ENCODE peak calls at places on chromosomes 5 and 9, in six cellular contexts. One of them, this sample, is unnamed.

GRCh38 chr5:53481887-53482716 is 1.7 kb downstream of the FST start:
- DNase-seq in stimulated activated CD4-positive, alpha-beta T cell treated with anti-CD3 and anti-CD28 coated beads, Interleukin-4, amount 100 ng/mL, for 4 hours: peak
- DNase-seq in choroid plexus epithelial cell: peak
- DNase-seq in fibroblast of pulmonary artery: peak
- DNase-seq in stimulated activated CD8-positive, alpha-beta memory T cell treated with anti-CD3 and anti-CD28 coated beads, Interleukin-15, amount 100 ng/mL, for 1 hour: no peak
- DNase-seq in heart right ventricle: peak
- DNase-seq in this sample: no peak

GRCh38 chr5:59582746-59583145 is 310.8 kb downstream of the PDE4D start:
- DNase-seq in fibroblast of pulmonary artery: no peak
- DNase-seq in choroid plexus epithelial cell: no peak
- DNase-seq in heart right ventricle: no peak
- DNase-seq in stimulated activated CD8-positive, alpha-beta memory T cell treated with anti-CD3 and anti-CD28 coated beads, Interleukin-15, amount 100 ng/mL, for 1 hour: no peak
- DNase-seq in stimulated activated CD4-positive, alpha-beta T cell treated with anti-CD3 and anti-CD28 coated beads, Interleukin-4, amount 100 ng/mL, for 4 hours: no peak
- DNase-seq in this sample: no peak

GRCh38 chr9:20604561-20604960 is 17.7 kb downstream of the MLLT3 start:
- DNase-seq in stimulated activated CD4-positive, alpha-beta T cell treated with anti-CD3 and anti-CD28 coated beads, Interleukin-4, amount 100 ng/mL, for 4 hours: no peak
- DNase-seq in stimulated activated CD8-positive, alpha-beta memory T cell treated with anti-CD3 and anti-CD28 coated beads, Interleukin-15, amount 100 ng/mL, for 1 hour: no peak
- DNase-seq in heart right ventricle: no peak
- DNase-seq in fibroblast of pulmonary artery: peak
- DNase-seq in choroid plexus epithelial cell: peak
- DNase-seq in this sample: no peak

GRCh38 chr9:28264368-28264767 is 691.1 kb upstream of the C9orf72 start:
- DNase-seq in fibroblast of pulmonary artery: peak
- DNase-seq in choroid plexus epithelial cell: peak
- DNase-seq in stimulated activated CD8-positive, alpha-beta memory T cell treated with anti-CD3 and anti-CD28 coated beads, Interleukin-15, amount 100 ng/mL, for 1 hour: no peak
- DNase-seq in stimulated activated CD4-positive, alpha-beta T cell treated with anti-CD3 and anti-CD28 coated beads, Interleukin-4, amount 100 ng/mL, for 4 hours: no peak
- DNase-seq in heart right ventricle: no peak
- DNase-seq in this sample: no peak

GRCh38 chr9:88990721-88991065 is 575 bp upstream of the S1PR3 start:
- DNase-seq in stimulated activated CD8-positive, alpha-beta memory T cell treated with anti-CD3 and anti-CD28 coated beads, Interleukin-15, amount 100 ng/mL, for 1 hour: no peak
- DNase-seq in heart right ventricle: no peak
- DNase-seq in stimulated activated CD4-positive, alpha-beta T cell treated with anti-CD3 and anti-CD28 coated beads, Interleukin-4, amount 100 ng/mL, for 4 hours: no peak
- DNase-seq in choroid plexus epithelial cell: no peak
- DNase-seq in fibroblast of pulmonary artery: no peak
- DNase-seq in this sample: no peak

GRCh38 chr5:135313946-135314345 is 85.1 kb downstream of the MACROH2A1 start:
- DNase-seq in stimulated activated CD4-positive, alpha-beta T cell treated with anti-CD3 and anti-CD28 coated beads, Interleukin-4, amount 100 ng/mL, for 4 hours: no peak
- DNase-seq in stimulated activated CD8-positive, alpha-beta memory T cell treated with anti-CD3 and anti-CD28 coated beads, Interleukin-15, amount 100 ng/mL, for 1 hour: no peak
- DNase-seq in fibroblast of pulmonary artery: no peak
- DNase-seq in choroid plexus epithelial cell: no peak
- DNase-seq in heart right ventricle: no peak
- DNase-seq in this sample: no peak

GRCh38 chr5:115842952-115843351 is 1.2 kb downstream of the AP3S1 start:
- DNase-seq in fibroblast of pulmonary artery: no peak
- DNase-seq in choroid plexus epithelial cell: no peak
- DNase-seq in stimulated activated CD4-positive, alpha-beta T cell treated with anti-CD3 and anti-CD28 coated beads, Interleukin-4, amount 100 ng/mL, for 4 hours: no peak
- DNase-seq in stimulated activated CD8-positive, alpha-beta memory T cell treated with anti-CD3 and anti-CD28 coated beads, Interleukin-15, amount 100 ng/mL, for 1 hour: no peak
- DNase-seq in heart right ventricle: no peak
- DNase-seq in this sample: no peak

GRCh38 chr5:59506285-59506877 is 387.1 kb downstream of the PDE4D start:
- DNase-seq in stimulated activated CD8-positive, alpha-beta memory T cell treated with anti-CD3 and anti-CD28 coated beads, Interleukin-15, amount 100 ng/mL, for 1 hour: no peak
- DNase-seq in choroid plexus epithelial cell: peak
- DNase-seq in fibroblast of pulmonary artery: peak
- DNase-seq in heart right ventricle: no peak
- DNase-seq in stimulated activated CD4-positive, alpha-beta T cell treated with anti-CD3 and anti-CD28 coated beads, Interleukin-4, amount 100 ng/mL, for 4 hours: no peak
- DNase-seq in this sample: no peak

GRCh38 chr9:100397867-100398266 is 29.1 kb upstream of the MSANTD3 start:
- DNase-seq in fibroblast of pulmonary artery: no peak
- DNase-seq in choroid plexus epithelial cell: no peak
- DNase-seq in stimulated activated CD4-positive, alpha-beta T cell treated with anti-CD3 and anti-CD28 coated beads, Interleukin-4, amount 100 ng/mL, for 4 hours: no peak
- DNase-seq in stimulated activated CD8-positive, alpha-beta memory T cell treated with anti-CD3 and anti-CD28 coated beads, Interleukin-15, amount 100 ng/mL, for 1 hour: no peak
- DNase-seq in heart right ventricle: no peak
- DNase-seq in this sample: no peak

GRCh38 chr9:137740311-137740710 is 121.5 kb downstream of the EHMT1 start:
- DNase-seq in stimulated activated CD8-positive, alpha-beta memory T cell treated with anti-CD3 and anti-CD28 coated beads, Interleukin-15, amount 100 ng/mL, for 1 hour: no peak
- DNase-seq in fibroblast of pulmonary artery: peak
- DNase-seq in heart right ventricle: peak
- DNase-seq in stimulated activated CD4-positive, alpha-beta T cell treated with anti-CD3 and anti-CD28 coated beads, Interleukin-4, amount 100 ng/mL, for 4 hours: no peak
- DNase-seq in choroid plexus epithelial cell: peak
- DNase-seq in this sample: no peak

GRCh38 chr9:8660383-8660782 is 860.8 kb upstream of the DMAC1 start:
- DNase-seq in fibroblast of pulmonary artery: peak
- DNase-seq in choroid plexus epithelial cell: peak
- DNase-seq in stimulated activated CD4-positive, alpha-beta T cell treated with anti-CD3 and anti-CD28 coated beads, Interleukin-4, amount 100 ng/mL, for 4 hours: no peak
- DNase-seq in stimulated activated CD8-positive, alpha-beta memory T cell treated with anti-CD3 and anti-CD28 coated beads, Interleukin-15, amount 100 ng/mL, for 1 hour: no peak
- DNase-seq in heart right ventricle: peak
- DNase-seq in this sample: no peak

GRCh38 chr9:114960276-114960675 is 29.9 kb upstream of the TNFSF8 start:
- DNase-seq in heart right ventricle: no peak
- DNase-seq in stimulated activated CD8-positive, alpha-beta memory T cell treated with anti-CD3 and anti-CD28 coated beads, Interleukin-15, amount 100 ng/mL, for 1 hour: no peak
- DNase-seq in stimulated activated CD4-positive, alpha-beta T cell treated with anti-CD3 and anti-CD28 coated beads, Interleukin-4, amount 100 ng/mL, for 4 hours: no peak
- DNase-seq in choroid plexus epithelial cell: no peak
- DNase-seq in fibroblast of pulmonary artery: no peak
- DNase-seq in this sample: no peak

GRCh38 chr9:126692759-126693427 is 79.2 kb downstream of the LMX1B start:
- DNase-seq in fibroblast of pulmonary artery: no peak
- DNase-seq in choroid plexus epithelial cell: no peak
- DNase-seq in stimulated activated CD8-positive, alpha-beta memory T cell treated with anti-CD3 and anti-CD28 coated beads, Interleukin-15, amount 100 ng/mL, for 1 hour: no peak
- DNase-seq in heart right ventricle: no peak
- DNase-seq in stimulated activated CD4-positive, alpha-beta T cell treated with anti-CD3 and anti-CD28 coated beads, Interleukin-4, amount 100 ng/mL, for 4 hours: no peak
- DNase-seq in this sample: no peak

GRCh38 chr5:33891731-33892418 is at the start of gene ADAMTS12:
- DNase-seq in choroid plexus epithelial cell: peak
- DNase-seq in stimulated activated CD8-positive, alpha-beta memory T cell treated with anti-CD3 and anti-CD28 coated beads, Interleukin-15, amount 100 ng/mL, for 1 hour: no peak
- DNase-seq in heart right ventricle: peak
- DNase-seq in stimulated activated CD4-positive, alpha-beta T cell treated with anti-CD3 and anti-CD28 coated beads, Interleukin-4, amount 100 ng/mL, for 4 hours: no peak
- DNase-seq in fibroblast of pulmonary artery: peak
- DNase-seq in this sample: no peak

GRCh38 chr9:112925058-112925641 is 34.5 kb upstream of the SLC46A2 start:
- DNase-seq in fibroblast of pulmonary artery: peak
- DNase-seq in stimulated activated CD4-positive, alpha-beta T cell treated with anti-CD3 and anti-CD28 coated beads, Interleukin-4, amount 100 ng/mL, for 4 hours: no peak
- DNase-seq in choroid plexus epithelial cell: peak
- DNase-seq in heart right ventricle: no peak
- DNase-seq in stimulated activated CD8-positive, alpha-beta memory T cell treated with anti-CD3 and anti-CD28 coated beads, Interleukin-15, amount 100 ng/mL, for 1 hour: no peak
- DNase-seq in this sample: peak

GRCh38 chr5:124156408-124157027 is 589.9 kb downstream of the ZNF608 start:
- DNase-seq in stimulated activated CD4-positive, alpha-beta T cell treated with anti-CD3 and anti-CD28 coated beads, Interleukin-4, amount 100 ng/mL, for 4 hours: no peak
- DNase-seq in stimulated activated CD8-positive, alpha-beta memory T cell treated with anti-CD3 and anti-CD28 coated beads, Interleukin-15, amount 100 ng/mL, for 1 hour: no peak
- DNase-seq in heart right ventricle: no peak
- DNase-seq in fibroblast of pulmonary artery: peak
- DNase-seq in choroid plexus epithelial cell: peak
- DNase-seq in this sample: no peak

GRCh38 chr5:93364386-93364785 is 216.6 kb downstream of the NR2F1-AS1 start:
- DNase-seq in stimulated activated CD4-positive, alpha-beta T cell treated with anti-CD3 and anti-CD28 coated beads, Interleukin-4, amount 100 ng/mL, for 4 hours: no peak
- DNase-seq in stimulated activated CD8-positive, alpha-beta memory T cell treated with anti-CD3 and anti-CD28 coated beads, Interleukin-15, amount 100 ng/mL, for 1 hour: no peak
- DNase-seq in heart right ventricle: no peak
- DNase-seq in fibroblast of pulmonary artery: no peak
- DNase-seq in choroid plexus epithelial cell: no peak
- DNase-seq in this sample: no peak

GRCh38 chr5:102049517-102049916 is 246.6 kb downstream of the SLCO4C1 start:
- DNase-seq in fibroblast of pulmonary artery: no peak
- DNase-seq in choroid plexus epithelial cell: no peak
- DNase-seq in heart right ventricle: no peak
- DNase-seq in stimulated activated CD8-positive, alpha-beta memory T cell treated with anti-CD3 and anti-CD28 coated beads, Interleukin-15, amount 100 ng/mL, for 1 hour: no peak
- DNase-seq in stimulated activated CD4-positive, alpha-beta T cell treated with anti-CD3 and anti-CD28 coated beads, Interleukin-4, amount 100 ng/mL, for 4 hours: no peak
- DNase-seq in this sample: no peak

GRCh38 chr5:128673970-128674369 is 135.9 kb upstream of the FBN2 start:
- DNase-seq in stimulated activated CD4-positive, alpha-beta T cell treated with anti-CD3 and anti-CD28 coated beads, Interleukin-4, amount 100 ng/mL, for 4 hours: no peak
- DNase-seq in heart right ventricle: no peak
- DNase-seq in fibroblast of pulmonary artery: no peak
- DNase-seq in stimulated activated CD8-positive, alpha-beta memory T cell treated with anti-CD3 and anti-CD28 coated beads, Interleukin-15, amount 100 ng/mL, for 1 hour: no peak
- DNase-seq in choroid plexus epithelial cell: peak
- DNase-seq in this sample: no peak

GRCh38 chr5:1179383-1179715 is 22.0 kb upstream of the SLC6A19 start:
- DNase-seq in stimulated activated CD8-positive, alpha-beta memory T cell treated with anti-CD3 and anti-CD28 coated beads, Interleukin-15, amount 100 ng/mL, for 1 hour: no peak
- DNase-seq in choroid plexus epithelial cell: no peak
- DNase-seq in fibroblast of pulmonary artery: no peak
- DNase-seq in heart right ventricle: no peak
- DNase-seq in stimulated activated CD4-positive, alpha-beta T cell treated with anti-CD3 and anti-CD28 coated beads, Interleukin-4, amount 100 ng/mL, for 4 hours: no peak
- DNase-seq in this sample: no peak

GRCh38 chr5:97425511-97425910 is 242.5 kb upstream of the RIOK2 start:
- DNase-seq in stimulated activated CD8-positive, alpha-beta memory T cell treated with anti-CD3 and anti-CD28 coated beads, Interleukin-15, amount 100 ng/mL, for 1 hour: no peak
- DNase-seq in heart right ventricle: no peak
- DNase-seq in fibroblast of pulmonary artery: peak
- DNase-seq in choroid plexus epithelial cell: peak
- DNase-seq in stimulated activated CD4-positive, alpha-beta T cell treated with anti-CD3 and anti-CD28 coated beads, Interleukin-4, amount 100 ng/mL, for 4 hours: no peak
- DNase-seq in this sample: no peak

GRCh38 chr5:8585230-8586018 is 716.5 kb downstream of the MTRR start:
- DNase-seq in stimulated activated CD8-positive, alpha-beta memory T cell treated with anti-CD3 and anti-CD28 coated beads, Interleukin-15, amount 100 ng/mL, for 1 hour: no peak
- DNase-seq in stimulated activated CD4-positive, alpha-beta T cell treated with anti-CD3 and anti-CD28 coated beads, Interleukin-4, amount 100 ng/mL, for 4 hours: no peak
- DNase-seq in heart right ventricle: no peak
- DNase-seq in fibroblast of pulmonary artery: peak
- DNase-seq in choroid plexus epithelial cell: peak
- DNase-seq in this sample: no peak